ENCODE peak calls at places on chromosome 6, in ten cellular contexts. K is ovary, I is stomach, Z is K562, X is tibial nerve, V is suprapubic skin, B is A549, T is upper lobe of left lung, P is H1, L is GM12878. U is an unnamed sample.

GRCh38 chr6:73236147-73236750 is 11.0 kb upstream of the KHDC1L start:
- DNase-seq in K (no peak), I (no peak), Z (no peak), X (no peak), V (no peak), B (peak), T (no peak), P (no peak), L (no peak), U (no peak)

GRCh38 chr6:33414592-33415271 is 3.2 kb downstream of the CUTA start:
- DNase-seq in K (no peak), I (no peak), Z (peak), X (no peak), V (no peak), B (no peak), T (peak), P (peak), L (no peak), U (no peak)

GRCh38 chr6:170554086-170554887 is at the start of gene TBP:
- DNase-seq in K (peak), I (peak), Z (peak), X (peak), V (peak), B (peak), T (peak), P (peak), L (peak), U (peak)

GRCh38 chr6:75208564-75209431 is 2.9 kb upstream of the COL12A1 start:
- DNase-seq in K (peak), I (peak), Z (peak), X (peak), V (peak), B (peak), T (no peak), P (peak), L (peak), U (peak)

GRCh38 chr6:125019873-125020272 is 57.6 kb downstream of the RNF217 start:
- DNase-seq in K (no peak), I (no peak), Z (no peak), X (no peak), V (no peak), B (no peak), T (no peak), P (no peak), L (no peak), U (no peak)

GRCh38 chr6:140544431-140544830 is 1170.0 kb upstream of the CITED2 start:
- DNase-seq in K (no peak), I (no peak), Z (no peak), X (no peak), V (no peak), B (no peak), T (no peak), P (no peak), L (no peak), U (no peak)

GRCh38 chr6:82183642-82184282 is 63.8 kb downstream of the IBTK start:
- DNase-seq in K (no peak), I (no peak), Z (no peak), X (no peak), V (no peak), B (no peak), T (no peak), P (no peak), L (no peak), U (no peak)

GRCh38 chr6:431986-432385 is 40.4 kb downstream of the IRF4 start:
- DNase-seq in K (no peak), I (no peak), Z (no peak), X (no peak), V (no peak), B (no peak), T (no peak), P (no peak), L (no peak), U (no peak)

GRCh38 chr6:114735118-114735730 is 392.4 kb upstream of the HS3ST5 start:
- DNase-seq in K (no peak), I (no peak), Z (no peak), X (no peak), V (no peak), B (no peak), T (no peak), P (no peak), L (no peak), U (no peak)

GRCh38 chr6:158799051-158799792 is 19.9 kb downstream of the EZR start:
- DNase-seq in K (peak), I (peak), Z (no peak), X (no peak), V (no peak), B (no peak), T (no peak), P (no peak), L (no peak), U (peak)

DNA sequence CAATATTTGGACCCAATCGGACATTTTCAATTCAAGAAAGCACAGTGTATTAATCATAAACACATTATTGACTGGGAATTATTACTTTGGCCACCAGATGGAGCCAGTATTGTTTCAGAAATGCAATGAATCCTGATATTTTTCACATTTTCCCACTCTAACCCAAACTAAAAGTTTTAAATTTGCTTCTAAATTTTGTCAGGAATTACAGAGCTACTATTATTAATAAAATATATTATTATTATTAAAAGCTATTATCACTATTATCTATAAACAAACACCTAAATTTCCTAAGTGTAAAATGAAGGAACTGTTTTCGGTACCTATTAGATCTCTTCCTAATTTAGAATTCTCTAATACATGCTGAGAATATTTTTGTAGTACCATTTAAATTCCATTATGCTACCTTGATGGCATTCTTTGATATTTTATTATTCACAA is 245.3 kb downstream of the OGFRL1 start:
- DNase-seq in K (no peak), I (no peak), Z (peak), X (peak), V (no peak), B (peak), T (no peak), P (no peak), L (no peak), U (no peak)
- TF ChIP-seq CTCF in K (no peak), I (peak), Z (no peak), X (no peak), V (peak), B (peak), T (peak), P (peak), L (peak), U (peak)

DNA sequence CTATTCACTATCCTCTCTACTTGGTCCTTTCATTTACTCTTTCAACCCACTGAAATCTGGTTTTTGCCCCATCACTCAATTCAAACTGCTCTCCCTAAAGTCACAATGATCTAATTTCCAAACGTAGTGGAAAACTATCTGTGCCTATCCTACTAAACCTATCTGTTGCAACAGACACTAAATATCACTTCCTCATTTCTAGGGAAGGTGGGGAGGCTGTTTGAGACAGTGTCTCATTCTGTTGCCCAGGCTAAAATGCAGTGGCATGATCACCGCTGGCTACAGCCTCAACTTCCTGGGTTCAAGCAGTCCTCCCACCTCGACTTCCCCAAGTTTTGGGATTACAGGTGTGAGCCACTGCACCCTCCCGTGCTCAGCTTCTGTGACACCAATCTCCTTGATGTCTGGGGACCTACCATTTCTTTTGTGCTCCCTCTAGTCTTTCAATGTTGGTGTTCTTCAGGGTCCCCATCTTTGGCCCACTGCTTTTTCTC is 8.8 kb downstream of the RANBP9 start:
- DNase-seq in K (no peak), I (no peak), Z (no peak), X (no peak), V (no peak), B (no peak), T (no peak), P (no peak), L (no peak), U (no peak)
- TF ChIP-seq EP300 in K (no peak), I (no peak), Z (peak), X (no peak), V (no peak), B (no peak), T (no peak), P (no peak), L (no peak), U (no peak)

GRCh38 chr6:16239090-16239797 is 857 bp downstream of the GMPR start:
- DNase-seq in K (peak), I (peak), Z (no peak), X (peak), V (peak), B (no peak), T (peak), P (peak), L (no peak), U (peak)

GRCh38 chr6:16238658-16239089 is 287 bp downstream of the GMPR start:
- DNase-seq in K (no peak), I (no peak), Z (peak), X (peak), V (no peak), B (no peak), T (no peak), P (peak), L (no peak), U (no peak)

GRCh38 chr6:16241321-16241689 is 2.9 kb downstream of the GMPR start:
- DNase-seq in K (no peak), I (no peak), Z (no peak), X (no peak), V (no peak), B (no peak), T (no peak), P (no peak), L (no peak), U (no peak)

GRCh38 chr6:16240618-16241320 is 2.4 kb downstream of the GMPR start:
- DNase-seq in K (no peak), I (no peak), Z (no peak), X (no peak), V (no peak), B (no peak), T (no peak), P (no peak), L (no peak), U (no peak)

DNA sequence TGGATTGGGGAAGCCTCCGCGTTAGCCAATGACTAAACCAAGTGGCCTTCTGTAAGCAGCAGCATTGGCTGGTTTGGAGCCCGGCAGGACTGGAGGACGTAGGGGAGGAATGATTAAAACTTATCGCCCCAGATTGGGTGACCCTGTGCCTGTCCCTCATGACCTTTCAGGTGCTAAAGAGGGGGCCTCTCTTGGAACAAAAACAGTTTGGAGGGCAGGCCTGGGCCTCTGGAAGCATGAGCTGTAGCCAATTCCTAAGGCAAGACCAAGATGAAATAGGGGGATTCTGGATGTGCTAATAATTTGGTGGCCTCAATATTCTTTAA is 1.4 kb downstream of the GMPR start:
- DNase-seq in K (no peak), I (no peak), Z (peak), X (no peak), V (no peak), B (no peak), T (no peak), P (no peak), L (no peak), U (no peak)
- TF ChIP-seq POLR2A in K (no peak), I (no peak), Z (no peak), X (no peak), V (no peak), B (no peak), T (no peak), P (no peak), L (no peak), U (peak)

GRCh38 chr6:14620522-14620921 is 502.9 kb downstream of the CD83 start:
- DNase-seq in K (no peak), I (no peak), Z (no peak), X (no peak), V (no peak), B (no peak), T (peak), P (no peak), L (no peak), U (no peak)
- TF ChIP-seq CTCF in K (no peak), I (no peak), Z (no peak), X (no peak), V (no peak), B (no peak), T (no peak), P (no peak), L (no peak), U (no peak)

DNA sequence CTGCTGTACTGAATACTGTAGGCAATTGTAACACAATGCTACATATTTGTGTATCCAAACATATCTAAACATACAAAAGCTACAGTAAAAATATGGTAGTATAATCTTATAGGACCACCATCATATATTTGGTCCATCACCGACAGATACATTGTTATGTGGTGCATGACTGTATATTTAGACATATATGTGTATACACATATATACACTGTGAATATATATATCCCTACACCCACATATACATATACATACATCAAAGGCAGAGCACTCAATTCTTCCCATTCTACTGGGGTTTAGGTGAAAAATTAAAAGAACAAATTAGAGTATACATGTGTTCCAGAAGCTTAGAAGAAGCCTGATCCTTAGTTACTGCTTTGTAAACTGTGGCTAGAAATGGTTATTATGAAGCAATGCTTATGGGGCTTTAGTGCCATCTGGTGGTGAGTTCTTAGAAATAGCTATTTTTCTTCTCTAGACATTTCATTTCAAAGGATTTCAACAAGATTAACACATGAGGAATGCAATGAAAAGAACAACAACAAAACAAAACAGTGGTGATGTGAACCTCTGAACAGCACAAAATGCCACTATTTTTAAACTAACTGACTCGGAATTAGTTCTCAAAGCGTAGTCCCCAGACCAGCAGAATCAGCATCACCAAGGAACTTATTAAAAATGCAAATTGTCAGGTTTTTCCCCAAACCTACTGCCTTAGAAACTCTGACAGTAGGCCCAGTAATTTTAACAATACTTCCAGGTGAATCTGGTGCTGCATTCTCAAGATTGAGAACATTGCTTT is 38.0 kb downstream of the PKHD1 start:
- DNase-seq in K (no peak), I (no peak), Z (peak), X (no peak), V (no peak), B (peak), T (no peak), P (no peak), L (peak), U (no peak)
- TF ChIP-seq EP300 in K (no peak), I (no peak), Z (no peak), X (no peak), V (no peak), B (no peak), T (no peak), P (no peak), L (no peak), U (no peak)

GRCh38 chr6:168013250-168013915 is 15.9 kb downstream of the KIF25 start:
- DNase-seq in K (no peak), I (no peak), Z (no peak), X (no peak), V (no peak), B (no peak), T (no peak), P (peak), L (no peak), U (no peak)
- TF ChIP-seq POLR2A in K (no peak), I (no peak), Z (no peak), X (no peak), V (no peak), B (no peak), T (no peak), P (no peak), L (no peak), U (no peak)

DNA sequence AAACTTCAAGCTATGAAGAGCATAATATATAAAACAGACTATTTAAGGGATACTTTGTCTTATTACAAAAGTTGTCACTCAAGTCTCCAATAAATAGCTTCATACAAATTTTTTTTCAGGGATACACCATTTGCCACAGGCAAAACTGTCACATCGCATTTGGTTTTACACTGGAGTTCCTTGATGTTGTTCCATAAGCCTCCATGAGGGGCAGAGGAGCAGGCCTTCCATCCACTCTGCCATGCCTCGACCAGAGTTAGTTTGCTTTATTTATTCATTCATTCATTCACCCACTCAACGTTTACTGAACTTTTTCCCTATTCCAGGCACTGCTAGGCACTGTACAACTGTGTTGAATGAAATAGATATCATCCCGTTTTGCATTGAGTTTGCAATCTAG is 246.6 kb downstream of the PHF3 start:
- DNase-seq in K (no peak), I (no peak), Z (no peak), X (no peak), V (no peak), B (peak), T (no peak), P (no peak), L (no peak), U (no peak)
- TF ChIP-seq CTCF in K (no peak), I (no peak), Z (no peak), X (no peak), V (no peak), B (no peak), T (no peak), P (peak), L (no peak), U (no peak)

GRCh38 chr6:144098993-144099392 is 3.6 kb upstream of the SF3B5 start:
- DNase-seq in K (no peak), I (no peak), Z (no peak), X (no peak), V (no peak), B (no peak), T (no peak), P (no peak), L (no peak), U (no peak)

GRCh38 chr6:144093236-144093635 is 2.1 kb downstream of the SF3B5 start:
- DNase-seq in K (no peak), I (no peak), Z (no peak), X (no peak), V (no peak), B (no peak), T (no peak), P (no peak), L (no peak), U (no peak)

GRCh38 chr6:144095134-144096002 is at the start of gene SF3B5:
- DNase-seq in K (peak), I (peak), Z (peak), X (peak), V (peak), B (peak), T (peak), P (peak), L (peak), U (peak)

GRCh38 chr6:144093658-144094057 is 1.7 kb downstream of the SF3B5 start:
- DNase-seq in K (no peak), I (no peak), Z (no peak), X (no peak), V (no peak), B (no peak), T (no peak), P (no peak), L (no peak), U (no peak)

GRCh38 chr6:144094731-144095133 is 641 bp downstream of the SF3B5 start:
- DNase-seq in K (no peak), I (no peak), Z (no peak), X (no peak), V (no peak), B (no peak), T (no peak), P (no peak), L (no peak), U (no peak)
- TF ChIP-seq EP300 in K (no peak), I (no peak), Z (no peak), X (no peak), V (no peak), B (no peak), T (no peak), P (no peak), L (no peak), U (no peak)

U was measured in transverse colon.